ENCODE peak calls at places on chromosome 13, in six cellular contexts. One of them, this sample, is unnamed. For H3K4me1, the result is how much of the 10 kb centered on the place peaks cover.

GRCh38 chr13:84686973-84687372 is 804.7 kb upstream of the SLITRK1 start:
- DNase-seq in thoracic aorta: no peak
- DNase-seq in body of pancreas: peak
- DNase-seq in kidney: no peak
- DNase-seq in SJCRH30: no peak
- DNase-seq in psoas muscle: no peak
- DNase-seq in this sample: no peak

GRCh38 chr13:28540612-28541011 is 45.7 kb upstream of the FLT1 start:
- DNase-seq in thoracic aorta: no peak
- DNase-seq in body of pancreas: no peak
- DNase-seq in kidney: no peak
- DNase-seq in SJCRH30: no peak
- DNase-seq in psoas muscle: no peak
- DNase-seq in this sample: no peak

GRCh38 chr13:22210134-22210930 is 539.5 kb downstream of the FGF9 start:
- DNase-seq in thoracic aorta: no peak
- DNase-seq in body of pancreas: no peak
- DNase-seq in kidney: no peak
- DNase-seq in SJCRH30: no peak
- DNase-seq in psoas muscle: no peak
- DNase-seq in this sample: no peak

GRCh38 chr13:40682449-40683240 is 16.2 kb upstream of the FOXO1 start:
- DNase-seq in thoracic aorta: no peak
- DNase-seq in body of pancreas: no peak
- DNase-seq in kidney: no peak
- DNase-seq in SJCRH30: peak
- DNase-seq in psoas muscle: no peak
- DNase-seq in this sample: no peak

GRCh38 chr13:41004875-41005693 is 14.0 kb downstream of the ELF1 start:
- DNase-seq in thoracic aorta: no peak
- DNase-seq in body of pancreas: no peak
- DNase-seq in kidney: no peak
- DNase-seq in SJCRH30: no peak
- DNase-seq in psoas muscle: no peak
- DNase-seq in this sample: no peak

GRCh38 chr13:37752156-37752555 is 117.4 kb downstream of the TRPC4 start:
- DNase-seq in thoracic aorta: no peak
- DNase-seq in body of pancreas: no peak
- DNase-seq in kidney: no peak
- DNase-seq in SJCRH30: no peak
- DNase-seq in psoas muscle: no peak
- DNase-seq in this sample: no peak

GRCh38 chr13:99522288-99522687 is 21.0 kb downstream of the TM9SF2 start:
- DNase-seq in thoracic aorta: no peak
- DNase-seq in body of pancreas: no peak
- DNase-seq in kidney: no peak
- DNase-seq in SJCRH30: no peak
- DNase-seq in psoas muscle: no peak
- DNase-seq in this sample: no peak

GRCh38 chr13:39306639-39307589 is 268.7 kb downstream of the NHLRC3 start:
- DNase-seq in thoracic aorta: no peak
- DNase-seq in body of pancreas: no peak
- DNase-seq in kidney: no peak
- DNase-seq in SJCRH30: no peak
- DNase-seq in psoas muscle: no peak
- DNase-seq in this sample: no peak

GRCh38 chr13:79589605-79590511 is 108.9 kb downstream of the NDFIP2 start:
- DNase-seq in thoracic aorta: no peak
- DNase-seq in body of pancreas: no peak
- DNase-seq in kidney: no peak
- DNase-seq in SJCRH30: no peak
- DNase-seq in psoas muscle: no peak
- DNase-seq in this sample: no peak

GRCh38 chr13:79779761-79780160 is 298.8 kb downstream of the NDFIP2 start:
- DNase-seq in thoracic aorta: no peak
- DNase-seq in body of pancreas: no peak
- DNase-seq in kidney: no peak
- DNase-seq in SJCRH30: peak
- DNase-seq in psoas muscle: peak
- DNase-seq in this sample: peak

GRCh38 chr13:75079226-75079625 is 402.7 kb downstream of the TBC1D4 start:
- DNase-seq in thoracic aorta: no peak
- DNase-seq in body of pancreas: no peak
- DNase-seq in kidney: no peak
- DNase-seq in SJCRH30: no peak
- DNase-seq in psoas muscle: no peak
- DNase-seq in this sample: no peak

GRCh38 chr13:29817604-29818378 is 32.6 kb downstream of the UBL3 start:
- DNase-seq in thoracic aorta: no peak
- DNase-seq in body of pancreas: no peak
- DNase-seq in kidney: no peak
- DNase-seq in SJCRH30: no peak
- DNase-seq in psoas muscle: no peak
- DNase-seq in this sample: no peak

GRCh38 chr13:44068169-44068568 is 188.5 kb downstream of the LACC1 start:
- DNase-seq in thoracic aorta: no peak
- DNase-seq in body of pancreas: no peak
- DNase-seq in kidney: no peak
- DNase-seq in SJCRH30: no peak
- DNase-seq in psoas muscle: no peak
- DNase-seq in this sample: no peak
- H3K4me1 ChIP-seq in thoracic aorta: under half
- H3K4me1 ChIP-seq in body of pancreas: under half
- H3K4me1 ChIP-seq in kidney: under half
- H3K4me1 ChIP-seq in SJCRH30: under half
- H3K4me1 ChIP-seq in psoas muscle: under half
- H3K4me1 ChIP-seq in this sample: under half

GRCh38 chr13:33123066-33123940 is 107.1 kb downstream of the KL start:
- DNase-seq in thoracic aorta: no peak
- DNase-seq in body of pancreas: no peak
- DNase-seq in kidney: no peak
- DNase-seq in SJCRH30: no peak
- DNase-seq in psoas muscle: peak
- DNase-seq in this sample: no peak
- H3K4me1 ChIP-seq in thoracic aorta: under half
- H3K4me1 ChIP-seq in body of pancreas: under half
- H3K4me1 ChIP-seq in kidney: under half
- H3K4me1 ChIP-seq in SJCRH30: under half
- H3K4me1 ChIP-seq in psoas muscle: under half
- H3K4me1 ChIP-seq in this sample: half or more

GRCh38 chr13:98500963-98501421 is 75.9 kb downstream of the STK24 start:
- DNase-seq in thoracic aorta: no peak
- DNase-seq in body of pancreas: no peak
- DNase-seq in kidney: no peak
- DNase-seq in SJCRH30: no peak
- DNase-seq in psoas muscle: no peak
- DNase-seq in this sample: no peak

GRCh38 chr13:98506343-98507059 is 70.4 kb downstream of the STK24 start:
- DNase-seq in thoracic aorta: no peak
- DNase-seq in body of pancreas: peak
- DNase-seq in kidney: no peak
- DNase-seq in SJCRH30: no peak
- DNase-seq in psoas muscle: no peak
- DNase-seq in this sample: no peak

GRCh38 chr13:98504029-98504351 is 72.9 kb downstream of the STK24 start:
- DNase-seq in thoracic aorta: no peak
- DNase-seq in body of pancreas: no peak
- DNase-seq in kidney: no peak
- DNase-seq in SJCRH30: no peak
- DNase-seq in psoas muscle: no peak
- DNase-seq in this sample: no peak

GRCh38 chr13:98504371-98504963 is 72.4 kb downstream of the STK24 start:
- DNase-seq in thoracic aorta: no peak
- DNase-seq in body of pancreas: peak
- DNase-seq in kidney: no peak
- DNase-seq in SJCRH30: no peak
- DNase-seq in psoas muscle: no peak
- DNase-seq in this sample: no peak

DNA sequence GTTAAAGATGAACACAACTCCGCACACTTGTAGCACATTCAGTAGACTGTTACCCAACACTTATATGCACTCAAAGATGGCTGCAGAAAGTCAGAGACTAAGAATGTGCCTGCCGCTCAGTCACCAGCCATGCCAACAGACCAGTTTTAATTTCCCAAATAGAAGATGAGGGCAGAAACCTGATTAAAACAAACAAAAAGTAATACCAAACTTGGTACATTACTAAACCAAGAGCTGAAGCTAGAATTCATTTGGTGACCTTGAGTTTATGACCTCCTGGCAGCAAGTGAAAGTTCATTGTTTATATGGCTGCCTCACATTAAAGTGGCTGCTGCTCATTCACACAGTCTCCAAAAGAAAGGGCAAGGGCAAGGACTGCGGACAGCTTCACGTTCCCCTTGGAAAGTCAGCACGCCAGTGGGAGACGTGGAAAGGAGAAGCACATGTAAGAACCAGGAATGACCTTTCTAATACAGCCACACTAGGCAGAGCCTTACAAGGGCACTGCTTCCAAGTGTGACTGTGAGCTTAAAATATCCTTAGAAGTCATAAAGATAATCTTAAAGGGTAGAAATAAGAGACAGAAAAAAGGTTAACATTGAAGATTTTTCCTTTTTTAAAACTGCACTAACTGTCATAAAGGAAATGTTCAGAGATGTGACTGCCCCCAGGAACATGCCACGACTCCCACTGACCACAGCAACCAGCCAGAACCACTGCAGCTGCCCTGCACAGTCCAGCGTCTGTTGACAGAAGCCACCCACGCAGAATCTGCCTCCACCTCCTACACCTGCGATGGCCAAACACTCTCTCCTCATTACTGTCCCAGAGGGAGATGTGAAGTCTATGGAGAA is 73.5 kb downstream of the STK24 start:
- DNase-seq in thoracic aorta: no peak
- DNase-seq in body of pancreas: peak
- DNase-seq in kidney: no peak
- DNase-seq in SJCRH30: peak
- DNase-seq in psoas muscle: no peak
- DNase-seq in this sample: no peak
- H3K4me1 ChIP-seq in thoracic aorta: under half
- H3K4me1 ChIP-seq in body of pancreas: half or more
- H3K4me1 ChIP-seq in kidney: under half
- H3K4me1 ChIP-seq in SJCRH30: half or more
- H3K4me1 ChIP-seq in psoas muscle: under half
- H3K4me1 ChIP-seq in this sample: under half

GRCh38 chr13:107568181-107568580 is 647.2 kb downstream of the LIG4 start:
- DNase-seq in thoracic aorta: no peak
- DNase-seq in body of pancreas: no peak
- DNase-seq in kidney: no peak
- DNase-seq in SJCRH30: no peak
- DNase-seq in psoas muscle: no peak
- DNase-seq in this sample: no peak

GRCh38 chr13:107562222-107562621 is 653.1 kb downstream of the LIG4 start:
- DNase-seq in thoracic aorta: no peak
- DNase-seq in body of pancreas: no peak
- DNase-seq in kidney: no peak
- DNase-seq in SJCRH30: no peak
- DNase-seq in psoas muscle: no peak
- DNase-seq in this sample: no peak

GRCh38 chr13:107563099-107563925 is 652.0 kb downstream of the LIG4 start:
- DNase-seq in thoracic aorta: no peak
- DNase-seq in body of pancreas: no peak
- DNase-seq in kidney: no peak
- DNase-seq in SJCRH30: no peak
- DNase-seq in psoas muscle: no peak
- DNase-seq in this sample: no peak
- H3K4me1 ChIP-seq in thoracic aorta: under half
- H3K4me1 ChIP-seq in body of pancreas: under half
- H3K4me1 ChIP-seq in kidney: under half
- H3K4me1 ChIP-seq in SJCRH30: under half
- H3K4me1 ChIP-seq in psoas muscle: under half
- H3K4me1 ChIP-seq in this sample: under half

This sample was measured in tibial nerve.